ENCODE peak calls at places on chromosomes 12 and 14, in four cellular contexts. U is PC-9, F is Caco-2, P is Panc1. G is an unnamed sample.

GRCh38 chr14:79248771-79249170 is 962.5 kb downstream of the DIO2 start:
- DNase-seq in U (no peak), F (no peak), P (no peak), G (no peak)

GRCh38 chr14:86462193-86462592 is 932.2 kb downstream of the FLRT2 start:
- DNase-seq in U (no peak), F (peak), P (no peak), G (peak)

GRCh38 chr14:93068721-93069120 is 47.0 kb downstream of the ITPK1 start:
- DNase-seq in U (no peak), F (no peak), P (no peak), G (no peak)

GRCh38 chr12:62256408-62257079 is 3.7 kb upstream of the USP15 start:
- DNase-seq in U (no peak), F (no peak), P (no peak), G (no peak)

GRCh38 chr12:124312601-124313000 is 17.7 kb downstream of the RFLNA start:
- DNase-seq in U (no peak), F (no peak), P (no peak), G (no peak)

GRCh38 chr14:52349731-52350130 is 35.6 kb downstream of the PTGER2 start:
- DNase-seq in U (no peak), F (no peak), P (no peak), G (no peak)

GRCh38 chr14:102916347-102917055 is 6.0 kb upstream of the AMN start:
- DNase-seq in U (no peak), F (peak), P (no peak), G (no peak)

GRCh38 chr14:77761205-77761931 is 412 bp upstream of the SNW1 start:
- DNase-seq in U (peak), F (peak), P (peak), G (peak)

GRCh38 chr14:60508707-60509437 is at the start of gene SIX6:
- DNase-seq in U (no peak), F (no peak), P (no peak), G (no peak)

GRCh38 chr14:44530482-44530881 is 23.4 kb upstream of the FSCB start:
- DNase-seq in U (no peak), F (no peak), P (no peak), G (no peak)

GRCh38 chr12:54033106-54033979 is 493 bp downstream of the HOXC5 start:
- DNase-seq in U (no peak), F (peak), P (no peak), G (peak)

GRCh38 chr14:60647081-60647836 is 2.0 kb downstream of the SIX1 start:
- DNase-seq in U (peak), F (no peak), P (no peak), G (peak)

GRCh38 chr14:92503756-92504491 is 9.7 kb upstream of the RIN3 start:
- DNase-seq in U (peak), F (peak), P (peak), G (peak)

GRCh38 chr12:77402726-77403125 is 337.4 kb upstream of the E2F7 start:
- DNase-seq in U (no peak), F (no peak), P (no peak), G (no peak)

GRCh38 chr12:132493482-132494178 is 3.7 kb downstream of the FBRSL1 start:
- DNase-seq in U (no peak), F (peak), P (no peak), G (peak)

GRCh38 chr12:124109760-124110159 is 136.7 kb downstream of the ZNF664 start:
- DNase-seq in U (peak), F (peak), P (no peak), G (peak)

GRCh38 chr12:127455347-127456265 is 811.4 kb upstream of the TMEM132C start:
- DNase-seq in U (no peak), F (no peak), P (no peak), G (no peak)

GRCh38 chr12:25557830-25558436 is 4.8 kb upstream of the LMNTD1 start:
- DNase-seq in U (no peak), F (no peak), P (no peak), G (peak)

GRCh38 chr12:59736359-59736758 is 140.5 kb downstream of the SLC16A7 start:
- DNase-seq in U (no peak), F (no peak), P (no peak), G (no peak)

DNA sequence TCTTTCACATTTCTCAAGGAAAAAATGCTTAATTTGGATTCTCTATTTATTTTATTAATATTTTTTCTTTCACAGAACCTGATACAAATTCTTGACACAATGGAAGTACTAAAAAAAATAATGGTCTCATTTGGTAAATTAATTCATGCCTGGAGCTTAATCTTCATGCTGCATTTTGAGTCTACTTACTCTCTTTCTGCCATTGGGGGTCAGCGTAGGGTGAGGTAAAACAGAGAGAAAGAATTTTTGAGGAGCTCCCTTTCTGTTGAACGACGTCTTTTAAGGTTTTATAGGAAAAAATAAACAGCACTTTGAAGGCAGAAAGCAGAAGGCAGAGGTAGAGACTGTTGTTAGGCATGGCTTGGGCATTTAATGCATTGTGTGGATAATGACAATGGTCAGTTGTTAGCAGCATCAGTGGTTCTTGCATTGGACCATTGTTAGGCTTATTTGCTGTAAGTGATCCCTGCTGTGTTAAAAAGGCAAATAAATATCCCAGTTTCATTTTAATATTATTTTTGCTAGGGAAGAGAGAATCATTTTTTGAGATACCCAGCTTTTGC is 557.2 kb upstream of the STXBP6 start:
- DNase-seq in U (no peak), F (no peak), P (no peak), G (no peak)
- TF ChIP-seq CTCF in U (no peak), F (no peak), P (no peak), G (no peak)

GRCh38 chr12:56838602-56839488 is 75.7 kb downstream of the HSD17B6 start:
- DNase-seq in U (no peak), F (no peak), P (no peak), G (no peak)

GRCh38 chr12:56836800-56837663 is 73.9 kb downstream of the HSD17B6 start:
- DNase-seq in U (peak), F (no peak), P (no peak), G (peak)

GRCh38 chr12:56836317-56836716 is 73.2 kb downstream of the HSD17B6 start:
- DNase-seq in U (peak), F (no peak), P (no peak), G (peak)

GRCh38 chr12:56840922-56841321 is 77.8 kb downstream of the HSD17B6 start:
- DNase-seq in U (no peak), F (no peak), P (no peak), G (no peak)

GRCh38 chr12:56839489-56840442 is 76.6 kb downstream of the HSD17B6 start:
- DNase-seq in U (peak), F (peak), P (peak), G (peak)
- TF ChIP-seq CTCF in U (peak), F (peak), P (peak), G (peak)

GRCh38 chr12:52691076-52691764 is 11.0 kb upstream of the KRT1 start:
- DNase-seq in U (no peak), F (no peak), P (no peak), G (peak)

GRCh38 chr12:52691765-52692150 is 11.6 kb upstream of the KRT1 start:
- DNase-seq in U (no peak), F (no peak), P (no peak), G (no peak)

GRCh38 chr12:52693261-52693660 is 10.1 kb downstream of the KRT77 start:
- DNase-seq in U (no peak), F (no peak), P (no peak), G (no peak)

GRCh38 chr12:52690351-52691075 is 10.3 kb upstream of the KRT1 start:
- DNase-seq in U (no peak), F (no peak), P (no peak), G (no peak)

DNA sequence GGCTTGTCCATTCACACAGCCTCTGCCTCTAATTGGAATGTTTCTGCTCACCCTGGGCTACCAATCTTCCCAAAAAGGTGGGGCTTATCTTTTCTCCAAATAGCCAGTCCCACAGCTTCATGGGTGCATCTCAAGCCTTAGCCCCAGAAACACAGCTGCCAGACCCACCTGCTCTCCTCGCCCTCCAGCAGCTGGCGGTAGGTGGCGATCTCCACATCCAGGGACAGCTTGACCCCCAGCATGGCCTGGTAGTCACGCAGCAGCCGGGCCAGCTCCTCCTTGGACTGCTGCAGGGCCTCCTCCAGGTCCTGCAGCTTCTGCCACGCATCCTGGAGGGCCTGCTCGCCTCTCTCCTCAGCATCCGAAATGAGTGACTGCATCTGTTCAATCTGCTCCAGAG is 11.1 kb downstream of the KRT77 start:
- DNase-seq in U (no peak), F (no peak), P (no peak), G (peak)
- TF ChIP-seq CTCF in U (no peak), F (peak), P (peak), G (no peak)

GRCh38 chr12:6386038-6386437 is 2.1 kb downstream of the LTBR start:
- DNase-seq in U (no peak), F (no peak), P (no peak), G (no peak)

GRCh38 chr12:6386522-6386921 is 2.6 kb downstream of the LTBR start:
- DNase-seq in U (no peak), F (no peak), P (no peak), G (no peak)

GRCh38 chr12:6382371-6382770 is 1.6 kb upstream of the LTBR start:
- DNase-seq in U (no peak), F (no peak), P (no peak), G (no peak)

GRCh38 chr12:6383572-6384498 is at the start of gene LTBR:
- DNase-seq in U (peak), F (peak), P (no peak), G (peak)

GRCh38 chr12:6384499-6385436 is 806 bp downstream of the LTBR start:
- DNase-seq in U (peak), F (no peak), P (no peak), G (no peak)
- TF ChIP-seq CTCF in U (no peak), F (peak), P (no peak), G (no peak)